ENCODE peak calls at places on chromosomes 7 and 10, in four cellular contexts. D is fibroblast of pulmonary artery, U is type B pancreatic cell, O is foreskin fibroblast. Q is an unnamed sample.

GRCh38 chr10:77836299-77836820 is 90.2 kb downstream of the DLG5 start:
- DNase-seq in D (peak; percentile 39), U (no peak), O (peak; percentile 30), Q (no peak)

GRCh38 chr10:68900427-68901105 is 549 bp upstream of the DDX50 start:
- DNase-seq in D (no peak), U (no peak), O (peak; percentile 56), Q (peak; percentile 34)

GRCh38 chr7:157895520-157896375 is 558.9 kb downstream of the DNAJB6 start:
- DNase-seq in D (no peak), U (no peak), O (no peak), Q (no peak)

GRCh38 chr7:130140551-130141160 is 64.5 kb downstream of the TMEM209 start:
- DNase-seq in D (no peak), U (no peak), O (no peak), Q (no peak)

GRCh38 chr10:70656489-70656888 is 15.8 kb upstream of the ADAMTS14 start:
- DNase-seq in D (peak; percentile 92), U (peak; percentile 51), O (peak; percentile 99), Q (no peak)

GRCh38 chr7:137579913-137580640 is 236.5 kb upstream of the PTN start:
- DNase-seq in D (peak; percentile 92), U (no peak), O (peak; percentile 69), Q (no peak)

GRCh38 chr10:49744924-49745605 is 17.1 kb downstream of the OGDHL start:
- DNase-seq in D (no peak), U (no peak), O (no peak), Q (no peak)

GRCh38 chr10:4127518-4128315 is 342.7 kb upstream of the KLF6 start:
- DNase-seq in D (no peak), U (no peak), O (no peak), Q (no peak)

GRCh38 chr10:14507721-14508120 is 177.0 kb upstream of the FRMD4A start:
- DNase-seq in D (no peak), U (no peak), O (no peak), Q (no peak)

GRCh38 chr10:128263891-128264688 is 137.9 kb upstream of the MKI67 start:
- DNase-seq in D (peak; percentile 65), U (peak; percentile 78), O (peak; percentile 1), Q (peak; percentile 42)

GRCh38 chr7:2629740-2630681 is 1.8 kb upstream of the TTYH3 start:
- DNase-seq in D (peak; percentile 21), U (no peak), O (no peak), Q (no peak)

GRCh38 chr10:6794441-6794840 is 214.4 kb upstream of the PRKCQ start:
- DNase-seq in D (no peak), U (no peak), O (no peak), Q (no peak)

GRCh38 chr10:44983895-44984278 is 5.3 kb upstream of the DEPP1 start:
- DNase-seq in D (no peak), U (no peak), O (no peak), Q (no peak)

GRCh38 chr10:3660753-3661152 is 124.3 kb downstream of the KLF6 start:
- DNase-seq in D (no peak), U (no peak), O (no peak), Q (no peak)

GRCh38 chr7:111148134-111148533 is 57.2 kb downstream of the LRRN3 start:
- DNase-seq in D (no peak), U (no peak), O (no peak), Q (no peak)

GRCh38 chr7:137879357-137880158 is 32.8 kb upstream of the DGKI start:
- DNase-seq in D (peak; percentile 33), U (no peak), O (peak; percentile 70), Q (no peak)

GRCh38 chr10:33334170-33334838 is at the start of gene NRP1:
- DNase-seq in D (no peak), U (no peak), O (no peak), Q (no peak)

GRCh38 chr7:28052933-28053332 is 127.7 kb downstream of the JAZF1 start:
- DNase-seq in D (peak; percentile 38), U (no peak), O (peak; percentile 83), Q (no peak)

GRCh38 chr10:72170263-72170662 is 45.5 kb upstream of the ANAPC16 start:
- DNase-seq in D (peak; percentile 22), U (no peak), O (no peak), Q (no peak)

GRCh38 chr10:72162978-72163377 is 52.8 kb upstream of the ANAPC16 start:
- DNase-seq in D (peak; percentile 75), U (no peak), O (peak; percentile 76), Q (no peak)

GRCh38 chr10:72164617-72165016 is 51.2 kb upstream of the ANAPC16 start:
- DNase-seq in D (no peak), U (no peak), O (peak; percentile 14), Q (no peak)
- TF ChIP-seq CTCF in D (no peak), U (peak; percentile 51), O (no peak), Q (no peak)

GRCh38 chr7:47990592-47990991 is 11.2 kb upstream of the HUS1 start:
- DNase-seq in D (no peak), U (no peak), O (no peak), Q (no peak)

GRCh38 chr7:47992446-47992845 is 13.0 kb upstream of the HUS1 start:
- DNase-seq in D (no peak), U (no peak), O (no peak), Q (no peak)

GRCh38 chr7:47991741-47992311 is 12.4 kb upstream of the HUS1 start:
- DNase-seq in D (peak; percentile 77), U (peak; percentile 75), O (peak; percentile 60), Q (peak; percentile 64)

GRCh38 chr7:47991270-47991669 is 11.9 kb upstream of the HUS1 start:
- DNase-seq in D (no peak), U (no peak), O (no peak), Q (no peak)

DNA sequence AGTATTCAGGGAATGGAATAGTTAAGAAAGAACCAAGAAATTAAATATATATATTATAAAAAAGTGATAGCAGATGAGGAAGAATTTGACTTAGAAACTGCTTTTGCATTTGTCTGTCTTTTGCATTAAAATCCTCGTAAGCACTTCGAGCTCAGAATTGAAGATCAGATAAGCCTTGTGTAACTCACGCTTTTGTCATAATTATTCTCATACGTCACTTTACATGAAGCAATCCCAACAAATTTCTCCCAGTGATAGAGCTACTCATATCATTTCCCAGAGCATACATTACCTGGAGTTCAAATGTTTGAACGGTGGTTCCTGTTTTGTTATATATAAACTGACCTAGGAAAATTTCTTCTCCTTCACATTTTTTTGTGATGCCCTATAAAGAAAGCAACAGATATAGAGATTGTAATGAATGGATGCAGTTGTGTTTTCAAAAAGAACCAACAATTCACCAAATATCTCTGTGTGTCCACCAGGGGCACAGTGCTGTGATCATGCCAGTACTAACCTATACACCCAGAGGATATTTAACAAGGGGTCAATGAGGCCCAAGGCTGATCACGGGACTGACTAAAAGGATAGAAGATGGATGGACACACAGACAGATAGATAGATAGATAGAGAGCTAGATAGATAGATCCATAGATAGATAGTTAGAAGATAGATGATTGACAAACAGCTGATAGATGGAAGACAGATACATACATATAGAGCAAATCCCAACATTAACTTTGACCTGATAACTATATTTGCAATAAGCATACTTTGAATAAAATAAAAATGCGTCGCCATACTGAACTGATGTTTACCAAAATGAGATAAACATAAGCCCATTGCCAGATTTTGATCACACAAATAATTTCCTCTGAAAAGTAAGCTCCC is 9.3 kb upstream of the HUS1 start:
- DNase-seq in D (peak; percentile 22), U (no peak), O (no peak), Q (no peak)
- TF ChIP-seq CTCF in D (peak; percentile 62), U (peak; percentile 71), O (peak; percentile 50), Q (no peak)

GRCh38 chr7:124992881-124993562 is 63.4 kb upstream of the POT1 start:
- DNase-seq in D (peak; percentile 93), U (no peak), O (no peak), Q (no peak)

DNA sequence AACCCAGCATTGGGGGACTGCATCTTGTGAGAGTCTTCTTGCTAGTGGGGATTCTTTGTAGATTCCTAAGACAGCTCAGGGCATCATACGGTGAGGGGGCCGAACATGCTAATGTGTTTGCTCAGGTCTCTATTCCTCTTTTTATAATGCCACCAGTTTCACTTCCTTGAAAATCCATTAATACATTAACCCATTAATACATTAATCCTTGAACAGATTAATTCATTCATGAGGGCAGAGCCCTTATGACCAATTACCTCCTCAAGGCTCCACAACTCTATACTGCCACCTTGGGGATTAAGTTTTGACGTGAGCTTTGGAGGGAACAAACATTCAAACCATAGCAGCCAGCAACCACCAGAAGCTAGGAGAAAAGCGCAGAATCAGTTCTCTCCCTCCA is 67.2 kb upstream of the POT1 start:
- DNase-seq in D (no peak), U (no peak), O (no peak), Q (no peak)
- TF ChIP-seq CTCF in D (peak; percentile 1), U (no peak), O (no peak), Q (no peak)

GRCh38 chr7:100785878-100786277 is 41.4 kb downstream of the EPHB4 start:
- DNase-seq in D (no peak), U (no peak), O (no peak), Q (no peak)

GRCh38 chr7:100786323-100786722 is 41.0 kb downstream of the EPHB4 start:
- DNase-seq in D (no peak), U (no peak), O (no peak), Q (no peak)

GRCh38 chr7:100793806-100794660 is 33.3 kb downstream of the EPHB4 start:
- DNase-seq in D (peak; percentile 20), U (no peak), O (no peak), Q (no peak)

GRCh38 chr7:100791881-100792666 is 35.2 kb downstream of the EPHB4 start:
- DNase-seq in D (no peak), U (no peak), O (no peak), Q (no peak)

GRCh38 chr7:100789055-100789454 is 38.3 kb downstream of the EPHB4 start:
- DNase-seq in D (no peak), U (no peak), O (no peak), Q (no peak)
- TF ChIP-seq CTCF in D (no peak), U (peak; percentile 22), O (no peak), Q (no peak)